ENCODE peak calls at places on chromosomes 11 and 22, in nine cellular contexts. H, N, P, A, Z, M, L, J and E are unnamed samples.

GRCh38 chr22:39596601-39597000 is 26.0 kb downstream of the CACNA1I start:
- DNase-seq in P (no peak), N (no peak), L (no peak), M (no peak), J (no peak), A (no peak), H (no peak), Z (no peak), E (no peak)

GRCh38 chr11:77125191-77125590 is 2.9 kb upstream of the MYO7A start:
- DNase-seq in M (no peak), J (no peak), Z (no peak), H (no peak), N (no peak), P (no peak), A (no peak), L (no peak), E (peak; percentile 20)

GRCh38 chr11:72700026-72700610 is 25.9 kb upstream of the PDE2A start:
- DNase-seq in L (no peak), J (peak; percentile 42), M (no peak), H (no peak), N (no peak), P (no peak), Z (no peak), A (no peak), E (no peak)

GRCh38 chr11:124834526-124835190 is 30.6 kb upstream of the ROBO3 start:
- DNase-seq in Z (no peak), L (no peak), A (no peak), P (no peak), J (no peak), H (no peak), M (no peak), N (no peak), E (no peak)

GRCh38 chr11:61766353-61766841 is 14.0 kb downstream of the MYRF start:
- DNase-seq in N (no peak), L (no peak), A (no peak), H (no peak), Z (no peak), M (no peak), P (peak; percentile 87), J (peak; percentile 59), E (no peak)

GRCh38 chr11:6693342-6694228 is 10.4 kb upstream of the MRPL17 start:
- DNase-seq in P (no peak), H (peak; percentile 13), Z (peak; percentile 36), L (no peak), M (peak; percentile 36), A (peak; percentile 18), J (peak; percentile 91), N (no peak), E (peak; percentile 80)

GRCh38 chr11:112805658-112806057 is 155.6 kb upstream of the NCAM1 start:
- DNase-seq in P (peak; percentile 57), Z (no peak), J (no peak), M (no peak), H (no peak), N (no peak), A (no peak), L (no peak), E (no peak)

GRCh38 chr22:43050995-43051394 is 36.0 kb upstream of the PACSIN2 start:
- DNase-seq in L (no peak), J (no peak), A (no peak), M (no peak), H (no peak), N (no peak), Z (no peak), P (no peak), E (no peak)

GRCh38 chr22:47192651-47193437 is 430.4 kb downstream of the TBC1D22A start:
- DNase-seq in L (peak; percentile 44), H (no peak), P (peak; percentile 25), J (no peak), Z (no peak), A (no peak), M (peak; percentile 6), N (no peak), E (no peak)

GRCh38 chr11:115965754-115966504 is 461.7 kb upstream of the CADM1 start:
- DNase-seq in N (no peak), H (peak; percentile 52), J (peak; percentile 85), L (no peak), A (no peak), P (no peak), M (no peak), Z (no peak), E (no peak)

GRCh38 chr11:120539681-120540369 is 28.3 kb downstream of the GRIK4 start:
- DNase-seq in L (no peak), A (no peak), N (no peak), J (peak; percentile 82), Z (no peak), H (no peak), P (no peak), M (no peak), E (peak; percentile 30)

GRCh38 chr11:12248330-12248729 is 129.0 kb upstream of the PARVA start:
- DNase-seq in J (peak; percentile 40), N (no peak), P (peak; percentile 98), Z (no peak), L (peak; percentile 5), H (no peak), A (no peak), M (peak; percentile 74), E (peak; percentile 76)

GRCh38 chr11:110837535-110838127 is 125.4 kb upstream of the ARHGAP20 start:
- DNase-seq in M (no peak), P (no peak), L (no peak), A (no peak), H (no peak), J (peak; percentile 25), Z (no peak), N (no peak), E (peak; percentile 62)

GRCh38 chr11:94450061-94450460 is 43.6 kb downstream of the MRE11 start:
- DNase-seq in M (no peak), A (no peak), H (no peak), P (no peak), L (no peak), Z (no peak), J (peak; percentile 27), N (no peak), E (no peak)

DNA sequence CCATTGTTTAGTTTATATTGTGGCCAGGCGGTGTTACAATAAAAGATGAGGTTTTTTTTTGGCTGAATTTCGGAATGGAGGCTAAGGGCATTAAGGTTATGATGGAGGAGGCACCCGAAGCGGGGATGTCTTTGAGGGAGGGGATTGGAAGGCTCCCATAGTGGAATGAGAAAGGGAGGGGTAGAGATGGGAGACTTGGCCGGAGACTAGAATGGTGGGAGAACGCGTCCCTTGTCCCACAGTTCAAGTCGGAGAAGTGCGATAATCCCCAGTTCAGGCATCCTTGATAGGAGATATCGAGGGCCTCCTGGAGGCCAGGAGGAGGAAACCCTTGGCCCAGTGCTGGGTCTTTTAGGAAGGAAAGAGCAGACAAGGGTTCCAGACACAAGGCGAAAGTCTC is 21.6 kb downstream of the ZNF195 start:
- DNase-seq in Z (no peak), M (no peak), P (no peak), J (no peak), L (no peak), N (no peak), A (no peak), H (no peak), E (no peak)
- H3K9me3 ChIP-seq in Z (peaks cover 56% of the 10 kb centered on the region), M (peaks cover 9% of the 10 kb centered on the region), P (peaks cover 43% of the 10 kb centered on the region), J (peaks cover 8% of the 10 kb centered on the region), L (peaks cover 69% of the 10 kb centered on the region), N (peaks cover 97% of the 10 kb centered on the region), A (peaks cover 46% of the 10 kb centered on the region), H (peaks cover 46% of the 10 kb centered on the region), E (peaks cover 7% of the 10 kb centered on the region)

DNA sequence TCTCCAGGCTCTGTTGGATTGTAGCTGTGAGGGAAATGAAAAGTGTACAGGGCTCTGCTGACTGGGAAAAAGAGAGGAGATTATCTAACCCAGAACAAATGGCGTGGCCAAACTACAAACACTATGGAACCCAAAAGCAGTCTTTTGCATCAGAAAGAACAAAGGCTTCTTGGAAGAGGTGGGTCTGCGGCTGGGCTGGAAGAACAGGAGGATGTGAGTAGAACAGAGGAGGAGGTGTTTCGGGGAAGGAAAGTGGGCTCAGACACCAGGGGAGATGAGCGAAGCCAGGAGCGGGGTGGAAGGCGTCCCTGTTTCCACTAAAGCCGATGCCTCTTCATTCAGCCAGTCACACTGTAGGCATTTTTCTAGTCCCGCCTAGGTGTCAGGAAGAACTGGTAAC is 12.0 kb downstream of the OVOL1 start:
- DNase-seq in J (no peak), M (no peak), A (no peak), N (no peak), P (no peak), L (no peak), Z (no peak), H (no peak), E (no peak)
- H3K27me3 ChIP-seq in J (peaks cover 19% of the 10 kb centered on the region), M (peaks cover 44% of the 10 kb centered on the region), A (peaks cover 10% of the 10 kb centered on the region), N (peaks cover 14% of the 10 kb centered on the region), P (peaks cover 4% of the 10 kb centered on the region), L (peaks cover 27% of the 10 kb centered on the region), Z (peaks cover 6% of the 10 kb centered on the region), H (peaks cover 83% of the 10 kb centered on the region), E (no peaks in the 10 kb centered on the region)

DNA sequence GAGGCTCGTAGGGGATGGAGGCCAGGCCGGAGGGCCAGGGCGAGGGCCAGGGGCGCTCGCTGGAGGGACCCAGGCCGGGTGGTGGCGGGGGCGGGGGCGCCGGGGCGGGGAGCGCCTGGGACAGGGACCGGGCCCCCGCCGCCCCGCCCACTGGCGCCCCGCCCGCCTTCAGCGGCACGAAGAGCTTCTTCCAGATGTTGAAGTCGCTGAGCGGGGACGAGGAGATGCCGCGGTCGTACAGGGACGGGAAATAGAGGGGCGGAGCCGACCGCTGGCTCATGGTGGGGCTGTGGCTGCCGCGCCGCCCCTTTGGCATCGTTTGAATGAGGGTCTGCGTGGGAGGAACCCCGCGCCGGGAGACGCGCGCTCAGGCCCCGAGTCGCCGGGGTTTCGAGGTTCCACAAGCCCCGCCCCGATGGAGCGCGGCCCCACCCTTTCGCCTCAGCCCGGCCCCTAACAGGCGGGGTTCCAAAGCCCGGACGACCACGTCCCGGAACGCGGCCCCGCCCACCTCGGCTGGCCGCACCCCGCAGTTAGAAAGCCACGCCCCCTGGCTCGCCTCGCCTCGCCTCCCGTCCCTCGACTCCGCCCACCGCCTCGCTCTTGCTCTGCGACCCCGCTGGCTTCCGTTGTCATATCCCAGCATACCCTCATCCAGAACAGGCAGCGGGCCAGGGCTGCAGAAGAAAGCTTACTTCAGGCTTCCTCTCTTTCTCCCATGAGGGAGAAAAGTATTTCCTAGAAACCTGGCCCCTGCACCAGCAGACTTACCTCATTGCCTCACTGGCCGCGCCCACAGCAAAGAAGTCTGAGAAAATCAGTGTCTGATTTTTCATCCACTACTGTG is at the start of gene C11orf91:
- DNase-seq in J (peak; percentile 93), A (peak; percentile 89), Z (peak; percentile 88), H (peak; percentile 97), P (peak; percentile 97), N (peak; percentile 87), L (peak; percentile 94), M (peak; percentile 99), E (peak; percentile 99)
- H3K27ac ChIP-seq in J (peak within 1 kb of the TSS; percentile 80), A (peak within 1 kb of the TSS; percentile 85), Z (no peak within 1 kb of the TSS), H (peak within 1 kb of the TSS; percentile 63), P (peak within 1 kb of the TSS; percentile 88), N (no peak within 1 kb of the TSS), L (no peak within 1 kb of the TSS), M (peak within 1 kb of the TSS; percentile 61), E (peak within 1 kb of the TSS; percentile 36)

DNA sequence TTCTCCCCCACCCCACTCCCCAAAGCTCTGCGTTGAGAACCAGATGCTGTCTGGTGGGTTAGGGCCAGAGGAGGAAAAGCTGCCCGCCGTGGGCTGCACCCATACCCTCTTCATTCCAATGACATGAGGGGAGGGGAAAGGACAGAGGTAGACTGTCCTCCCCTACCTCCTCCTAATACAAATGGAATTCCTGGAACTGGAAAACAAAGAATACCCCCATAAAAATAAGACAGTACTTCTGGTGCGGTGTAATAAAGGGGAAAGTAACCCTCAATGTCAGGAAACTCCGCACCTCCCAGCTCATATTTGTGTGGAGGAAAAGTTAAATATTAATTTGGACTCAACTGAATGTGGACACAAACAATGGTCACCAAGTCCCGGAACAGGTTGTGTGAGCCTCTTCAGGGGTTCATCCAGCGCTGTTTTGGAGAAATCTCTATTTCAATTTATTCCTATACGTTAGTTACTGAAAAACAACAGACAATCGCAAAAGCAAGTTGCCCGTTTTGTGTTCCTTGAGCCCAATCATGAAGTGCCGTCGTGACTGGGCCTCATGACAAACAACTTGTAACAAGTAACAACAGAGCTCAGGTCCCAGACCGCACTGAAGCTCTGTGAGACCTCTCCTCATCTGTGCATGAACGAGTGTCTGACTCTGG is 55.0 kb upstream of the B3GAT1 start:
- DNase-seq in Z (no peak), M (no peak), L (no peak), N (no peak), A (no peak), J (no peak), H (no peak), P (peak; percentile 60), E (no peak)
- H3K9me3 ChIP-seq in Z (no peaks in the 10 kb centered on the region), M (no peaks in the 10 kb centered on the region), L (no peaks in the 10 kb centered on the region), N (no peaks in the 10 kb centered on the region), A (no peaks in the 10 kb centered on the region), J (no peaks in the 10 kb centered on the region), H (no peaks in the 10 kb centered on the region), P (no peaks in the 10 kb centered on the region), E (no peaks in the 10 kb centered on the region)